ENCODE peak calls at places on chromosome 5, in five cellular contexts. S, I, O, Z and D are unnamed samples.

GRCh38 chr5:75601996-75602395 is 9.3 kb upstream of the ANKDD1B start:
- DNase-seq in S (no peak), Z (no peak), O (no peak), I (no peak), D (no peak)

GRCh38 chr5:112628219-112628618 is 109.5 kb upstream of the APC start:
- DNase-seq in S (no peak), I (no peak), O (no peak), Z (no peak), D (no peak)

GRCh38 chr5:163938595-163938994 is 433.2 kb downstream of the MAT2B start:
- DNase-seq in S (no peak), Z (no peak), O (no peak), I (no peak), D (no peak)

GRCh38 chr5:150723845-150724244 is 23.0 kb upstream of the RBM22 start:
- DNase-seq in Z (no peak), O (no peak), S (no peak), I (no peak), D (no peak)

GRCh38 chr5:176413255-176413565 is 3.1 kb downstream of the CLTB start:
- DNase-seq in S (no peak), Z (no peak), O (peak), I (no peak), D (no peak)

GRCh38 chr5:109944461-109944860 is 254.7 kb downstream of the MAN2A1 start:
- DNase-seq in O (no peak), Z (no peak), S (no peak), I (no peak), D (no peak)

GRCh38 chr5:89232139-89232603 is 349.2 kb upstream of the MEF2C start:
- DNase-seq in Z (no peak), I (no peak), O (no peak), S (no peak), D (no peak)

GRCh38 chr5:33877483-33877882 is 14.3 kb downstream of the ADAMTS12 start:
- DNase-seq in I (no peak), O (no peak), Z (no peak), S (no peak), D (no peak)

GRCh38 chr5:175750476-175751080 is 92.7 kb downstream of the HRH2 start:
- DNase-seq in Z (peak), I (no peak), S (peak), O (no peak), D (peak)

GRCh38 chr5:53120165-53120564 is 10.6 kb upstream of the MOCS2 start:
- DNase-seq in S (no peak), Z (no peak), O (no peak), I (no peak), D (no peak)

GRCh38 chr5:149776376-149777305 is 46.5 kb downstream of the PPARGC1B start:
- DNase-seq in Z (no peak), I (no peak), S (no peak), O (no peak), D (no peak)

GRCh38 chr5:60377826-60378225 is 322.1 kb downstream of the DEPDC1B start:
- DNase-seq in O (no peak), Z (no peak), S (no peak), I (no peak), D (no peak)

GRCh38 chr5:124330595-124330994 is 415.8 kb downstream of the ZNF608 start:
- DNase-seq in O (no peak), Z (no peak), S (no peak), I (no peak), D (no peak)

GRCh38 chr5:17105744-17106450 is 111.5 kb upstream of the BASP1 start:
- DNase-seq in Z (no peak), S (no peak), I (no peak), O (no peak), D (no peak)

GRCh38 chr5:61311836-61312808 is 19.9 kb upstream of the ZSWIM6 start:
- DNase-seq in S (no peak), I (no peak), Z (no peak), O (no peak), D (no peak)

GRCh38 chr5:159581502-159582249 is 251.4 kb upstream of the IL12B start:
- DNase-seq in Z (no peak), S (no peak), I (no peak), O (no peak), D (no peak)

GRCh38 chr5:102711525-102712240 is 43.4 kb upstream of the PAM start:
- DNase-seq in S (no peak), I (no peak), Z (no peak), O (no peak), D (no peak)

GRCh38 chr5:127320032-127320945 is 29.7 kb downstream of the MEGF10 start:
- DNase-seq in I (peak), Z (no peak), O (no peak), S (peak), D (no peak)

GRCh38 chr5:75054110-75054930 is 2.0 kb upstream of the GCNT4 start:
- DNase-seq in S (no peak), I (peak), O (peak), Z (no peak), D (no peak)

GRCh38 chr5:174801798-174802197 is 77.4 kb downstream of the MSX2 start:
- DNase-seq in Z (no peak), I (no peak), O (no peak), S (no peak), D (peak)

GRCh38 chr5:108432024-108432423 is 50.1 kb upstream of the FBXL17 start:
- DNase-seq in O (no peak), Z (no peak), S (no peak), I (no peak), D (no peak)

GRCh38 chr5:102678267-102679058 is 76.6 kb upstream of the PAM start:
- DNase-seq in S (no peak), I (no peak), Z (no peak), O (no peak), D (no peak)

GRCh38 chr5:78793907-78794687 is 145.5 kb upstream of the LHFPL2 start:
- DNase-seq in Z (no peak), O (no peak), S (no peak), I (no peak), D (no peak)

GRCh38 chr5:80181618-80182211 is 74.1 kb downstream of the SERINC5 start:
- DNase-seq in S (peak), O (no peak), I (peak), Z (no peak), D (no peak)

GRCh38 chr5:147223951-147224791 is 10.7 kb upstream of the STK32A start:
- DNase-seq in Z (no peak), O (no peak), S (no peak), I (no peak), D (no peak)

GRCh38 chr5:52983731-52984620 is 5.2 kb upstream of the ITGA2 start:
- DNase-seq in S (no peak), I (no peak), Z (no peak), O (no peak), D (no peak)

GRCh38 chr5:135979510-135979909 is 24.7 kb upstream of the LECT2 start:
- DNase-seq in S (no peak), I (no peak), O (no peak), Z (no peak), D (no peak)

GRCh38 chr5:169354263-169354662 is 53.3 kb upstream of the SLIT3 start:
- DNase-seq in O (no peak), S (no peak), I (no peak), Z (no peak), D (no peak)

GRCh38 chr5:75052461-75053285 is at the start of gene GCNT4:
- DNase-seq in Z (peak), I (peak), O (peak), S (peak), D (no peak)

GRCh38 chr5:54845567-54845941 is 139.8 kb downstream of the ESM1 start:
- DNase-seq in O (no peak), Z (no peak), S (no peak), I (no peak), D (no peak)

GRCh38 chr5:149680810-149681221 is 49.3 kb upstream of the PPARGC1B start:
- DNase-seq in Z (no peak), I (no peak), O (peak), S (no peak), D (no peak)

GRCh38 chr5:159459951-159460538 is 129.8 kb upstream of the IL12B start:
- DNase-seq in S (no peak), Z (no peak), I (no peak), O (no peak), D (peak)

GRCh38 chr5:137734962-137735530 is 843 bp downstream of the KLHL3 start:
- DNase-seq in S (peak), I (peak), Z (no peak), O (no peak), D (no peak)

GRCh38 chr5:80867233-80867632 is 92.9 kb upstream of the RASGRF2 start:
- DNase-seq in O (no peak), S (no peak), I (no peak), Z (no peak), D (no peak)

GRCh38 chr5:64942460-64942859 is 173.7 kb downstream of the CWC27 start:
- DNase-seq in O (no peak), S (no peak), I (no peak), Z (no peak), D (no peak)

GRCh38 chr5:89560724-89561123 is 677.7 kb upstream of the MEF2C start:
- DNase-seq in S (no peak), O (no peak), Z (no peak), I (no peak), D (no peak)